ENCODE peak calls at places on chromosome 1, in four cellular contexts. Z is NT2/D1, F is astrocyte, T is mammary epithelial cell. C is an unnamed sample.

GRCh38 chr1:59926381-59927243 is at the start of gene CYP2J2:
- DNase-seq in Z (peak; percentile 18), F (peak; percentile 4), T (peak; percentile 44), C (peak; percentile 74)

GRCh38 chr1:32465541-32466002 is 700 bp downstream of the ZBTB8B start:
- DNase-seq in Z (no peak), F (no peak), T (no peak), C (no peak)

GRCh38 chr1:196056966-196057365 is 551.3 kb downstream of the KCNT2 start:
- DNase-seq in Z (no peak), F (no peak), T (no peak), C (no peak)

GRCh38 chr1:36516372-36517018 is 33.8 kb upstream of the CSF3R start:
- DNase-seq in Z (peak; percentile 76), F (peak; percentile 21), T (peak; percentile 36), C (peak; percentile 80)

GRCh38 chr1:36175137-36176095 is 19.5 kb downstream of the MAP7D1 start:
- DNase-seq in Z (no peak), F (peak; percentile 39), T (no peak), C (peak; percentile 48)

GRCh38 chr1:182990413-182991144 is 32.6 kb upstream of the LAMC1 start:
- DNase-seq in Z (no peak), F (peak; percentile 65), T (peak; percentile 46), C (peak; percentile 35)

GRCh38 chr1:94542088-94542671 is 621 bp upstream of the F3 start:
- DNase-seq in Z (no peak), F (peak; percentile 58), T (peak; percentile 36), C (peak; percentile 63)

GRCh38 chr1:21139601-21140000 is 37.1 kb downstream of the EIF4G3 start:
- DNase-seq in Z (no peak), F (no peak), T (no peak), C (no peak)

GRCh38 chr1:115144176-115144575 is 54.9 kb upstream of the TSPAN2 start:
- DNase-seq in Z (no peak), F (no peak), T (no peak), C (no peak)

GRCh38 chr1:162376754-162377153 is at the start of gene SPATA46:
- DNase-seq in Z (no peak), F (no peak), T (no peak), C (no peak)

GRCh38 chr1:15997076-15997585 is 6.9 kb upstream of the SRARP start:
- DNase-seq in Z (no peak), F (no peak), T (no peak), C (no peak)

GRCh38 chr1:210739627-210740026 is 394.3 kb downstream of the KCNH1 start:
- DNase-seq in Z (no peak), F (peak; percentile 6), T (no peak), C (peak; percentile 17)

GRCh38 chr1:85601930-85602329 is 21.4 kb downstream of the CCN1 start:
- DNase-seq in Z (no peak), F (no peak), T (no peak), C (no peak)

GRCh38 chr1:160209656-160210046 is 4.5 kb downstream of the PEA15 start:
- DNase-seq in Z (no peak), F (no peak), T (no peak), C (peak; percentile 42)

GRCh38 chr1:17232759-17233661 is 15.9 kb upstream of the PADI3 start:
- DNase-seq in Z (no peak), F (peak; percentile 94), T (peak; percentile 96), C (peak; percentile 66)

GRCh38 chr1:45206808-45207624 is 611 bp upstream of the ZSWIM5 start:
- DNase-seq in Z (no peak), F (no peak), T (no peak), C (no peak)

GRCh38 chr1:31354266-31354665 is 18.6 kb downstream of the FABP3 start:
- DNase-seq in Z (no peak), F (no peak), T (no peak), C (peak; percentile 19)

GRCh38 chr1:167782946-167783345 is 61.2 kb downstream of the MPZL1 start:
- DNase-seq in Z (no peak), F (no peak), T (peak; percentile 67), C (no peak)

GRCh38 chr1:167784876-167785550 is 63.2 kb downstream of the MPZL1 start:
- DNase-seq in Z (no peak), F (no peak), T (no peak), C (no peak)

GRCh38 chr1:167790117-167790516 is 68.3 kb downstream of the MPZL1 start:
- DNase-seq in Z (no peak), F (no peak), T (peak; percentile 95), C (no peak)

GRCh38 chr1:167789501-167789900 is 67.7 kb downstream of the MPZL1 start:
- DNase-seq in Z (no peak), F (no peak), T (peak; percentile 88), C (peak; percentile 68)

GRCh38 chr1:167786502-167786901 is 64.7 kb downstream of the MPZL1 start:
- DNase-seq in Z (no peak), F (no peak), T (no peak), C (no peak)
- H3K9ac ChIP-seq in Z (no peak overlapping the region), F (no peak overlapping the region), T (no peak overlapping the region), C (no peak overlapping the region)

GRCh38 chr1:88787023-88787903 is 103.2 kb downstream of the PKN2 start:
- DNase-seq in Z (no peak), F (no peak), T (no peak), C (no peak)

GRCh38 chr1:88791192-88791591 is 100.2 kb downstream of the GTF2B start:
- DNase-seq in Z (no peak), F (no peak), T (no peak), C (peak; percentile 48)
- H3K36me3 ChIP-seq in Z (peaks cover 42% of the 10 kb centered on the region), F (peaks cover 7% of the 10 kb centered on the region), T (peaks cover 7% of the 10 kb centered on the region), C (peaks cover 56% of the 10 kb centered on the region)

GRCh38 chr1:4657244-4657789 is 2.9 kb downstream of the AJAP1 start:
- DNase-seq in Z (no peak), F (no peak), T (no peak), C (no peak)

GRCh38 chr1:4654764-4655673 is 610 bp downstream of the AJAP1 start:
- DNase-seq in Z (no peak), F (no peak), T (peak; percentile 1), C (no peak)

GRCh38 chr1:4653796-4654715 is at the start of gene AJAP1:
- DNase-seq in Z (no peak), F (no peak), T (no peak), C (no peak)

GRCh38 chr1:4656533-4657140 is 2.2 kb downstream of the AJAP1 start:
- DNase-seq in Z (no peak), F (no peak), T (no peak), C (no peak)

DNA sequence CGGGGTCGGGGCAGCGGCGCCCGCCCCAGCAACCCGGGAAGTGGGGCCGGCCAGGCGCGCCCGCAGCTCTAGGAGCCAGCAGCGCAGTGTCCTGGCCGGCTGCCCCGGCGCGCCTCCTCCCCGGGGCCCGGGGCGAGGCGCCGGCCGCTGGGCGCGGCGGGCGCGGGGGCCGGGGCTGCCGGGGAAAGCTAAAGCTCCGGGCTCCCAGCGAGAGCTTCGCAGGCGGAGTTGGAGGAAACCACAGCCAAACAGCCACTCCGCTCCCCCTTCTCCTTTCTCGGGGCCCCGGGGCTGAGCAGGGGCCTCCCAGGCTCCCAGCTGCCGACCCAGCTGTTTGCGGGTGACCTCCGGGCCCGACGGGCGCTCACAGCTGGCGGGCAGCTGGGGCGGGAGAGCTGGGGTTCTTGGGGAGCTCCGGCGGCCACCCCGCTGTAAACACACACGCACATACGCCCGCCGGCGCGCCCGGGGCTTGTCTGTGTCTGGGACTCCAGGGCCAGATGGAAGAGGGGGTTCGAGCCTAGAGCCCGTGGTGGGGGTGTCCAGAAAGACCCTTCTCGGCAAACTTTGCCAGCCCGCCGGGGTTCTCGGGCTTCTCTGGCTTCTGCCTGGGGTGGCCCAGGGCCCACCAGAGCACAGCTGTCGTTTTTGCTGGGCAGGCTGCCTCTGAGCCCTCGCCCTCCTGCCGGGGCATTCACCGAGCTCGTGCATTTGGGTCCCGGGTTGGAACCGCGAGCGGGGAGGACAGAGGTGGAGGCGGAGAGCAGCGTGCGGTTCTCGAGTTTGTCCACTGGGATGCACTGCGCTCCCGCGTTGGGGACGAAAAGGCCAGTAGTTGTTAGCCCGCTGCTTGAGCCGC is 1.5 kb downstream of the AJAP1 start:
- DNase-seq in Z (no peak), F (peak; percentile 38), T (peak; percentile 50), C (no peak)
- H3K9ac ChIP-seq in Z (peak overlapping the region; percentile 77), F (no peak overlapping the region), T (peak overlapping the region; percentile 59), C (no peak overlapping the region)

DNA sequence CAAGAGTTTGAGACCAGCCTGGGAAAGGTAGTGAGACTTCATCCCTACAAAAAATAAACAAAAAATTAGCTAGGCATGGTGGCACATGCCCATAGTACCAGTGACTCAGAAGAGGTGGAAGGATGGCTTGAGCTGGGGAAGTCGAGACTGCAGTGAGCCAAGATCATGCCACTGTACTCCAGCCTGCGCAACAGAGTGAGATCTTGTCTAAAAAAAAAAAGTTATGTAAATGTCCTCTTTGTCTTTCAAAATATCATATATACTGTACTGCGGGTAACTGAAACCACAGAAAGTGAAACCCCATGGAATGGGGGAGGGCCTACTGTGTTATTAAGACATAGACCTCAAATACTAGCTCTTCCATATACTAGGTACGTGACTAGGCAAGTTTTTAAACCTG is 20.8 kb downstream of the ACADM start:
- DNase-seq in Z (no peak), F (no peak), T (peak; percentile 80), C (no peak)
- H3K36me3 ChIP-seq in Z (peaks cover 63% of the 10 kb centered on the region), F (peaks cover 13% of the 10 kb centered on the region), T (peaks cover 8% of the 10 kb centered on the region), C (peaks cover 56% of the 10 kb centered on the region)